ENCODE peak calls at places on chromosomes 1 and 21, in four cellular contexts. One of them, this sample, is unnamed.
A peak's percentile ranks its signal among the peaks of the same experiment; 100 is the strongest.

GRCh38 chr1:181099152-181100014 is 10.9 kb downstream of the IER5 start:
- DNase-seq in HepG2: no peak
- DNase-seq in GM12878: peak; percentile 95
- DNase-seq in K562: no peak
- DNase-seq in this sample: no peak

GRCh38 chr1:234230414-234230862 is 142.8 kb upstream of the COA6 start:
- DNase-seq in HepG2: no peak
- DNase-seq in GM12878: no peak
- DNase-seq in K562: no peak
- DNase-seq in this sample: no peak

GRCh38 chr1:48003741-48004503 is 6.7 kb upstream of the TRABD2B start:
- DNase-seq in HepG2: no peak
- DNase-seq in GM12878: no peak
- DNase-seq in K562: no peak
- DNase-seq in this sample: no peak

GRCh38 chr1:200248541-200248940 is 161.3 kb downstream of the ZNF281 start:
- DNase-seq in HepG2: no peak
- DNase-seq in GM12878: no peak
- DNase-seq in K562: no peak
- DNase-seq in this sample: no peak

GRCh38 chr1:162847839-162848453 is 13.0 kb downstream of the CCDC190 start:
- DNase-seq in HepG2: peak; percentile 62
- DNase-seq in GM12878: no peak
- DNase-seq in K562: peak; percentile 87
- DNase-seq in this sample: peak; percentile 86

GRCh38 chr1:177471244-177471643 is 300.5 kb downstream of the BRINP2 start:
- DNase-seq in HepG2: no peak
- DNase-seq in GM12878: no peak
- DNase-seq in K562: no peak
- DNase-seq in this sample: no peak

GRCh38 chr1:111615874-111616715 is 3.5 kb upstream of the RAP1A start:
- DNase-seq in HepG2: no peak
- DNase-seq in GM12878: peak; percentile 91
- DNase-seq in K562: no peak
- DNase-seq in this sample: no peak

GRCh38 chr1:13662498-13662897 is 37.5 kb upstream of the PRDM2 start:
- DNase-seq in HepG2: no peak
- DNase-seq in GM12878: no peak
- DNase-seq in K562: no peak
- DNase-seq in this sample: no peak

GRCh38 chr1:218345673-218346390 is 696 bp downstream of the TGFB2 start:
- DNase-seq in HepG2: peak; percentile 7
- DNase-seq in GM12878: no peak
- DNase-seq in K562: peak; percentile 63
- DNase-seq in this sample: peak; percentile 58

DNA sequence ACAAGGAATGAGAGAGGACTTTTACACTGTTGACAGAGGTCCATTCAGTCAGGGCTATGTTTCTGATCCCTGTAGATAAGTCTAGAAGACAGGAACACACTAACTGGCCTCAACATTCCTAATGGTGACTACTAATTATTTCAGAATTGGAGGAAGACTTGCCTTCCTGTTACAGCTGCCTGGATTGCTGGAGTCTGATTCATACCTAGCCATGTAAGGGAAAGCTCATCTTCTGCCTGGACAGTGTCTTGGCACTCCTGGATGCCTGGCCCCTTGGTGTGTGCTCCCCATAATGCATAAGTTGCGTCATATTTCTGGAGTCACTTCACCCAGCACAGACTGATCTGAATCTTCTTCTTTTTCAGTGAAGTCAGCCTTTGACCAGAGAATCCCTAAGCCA is 326.0 kb upstream of the RUNX1 start:
- DNase-seq in HepG2: no peak
- DNase-seq in GM12878: no peak
- DNase-seq in K562: no peak
- DNase-seq in this sample: no peak
- TF ChIP-seq ETV6 in HepG2: no peak
- TF ChIP-seq ETV6 in GM12878: no peak
- TF ChIP-seq ETV6 in K562: no peak
- TF ChIP-seq ETV6 in this sample: no peak

DNA sequence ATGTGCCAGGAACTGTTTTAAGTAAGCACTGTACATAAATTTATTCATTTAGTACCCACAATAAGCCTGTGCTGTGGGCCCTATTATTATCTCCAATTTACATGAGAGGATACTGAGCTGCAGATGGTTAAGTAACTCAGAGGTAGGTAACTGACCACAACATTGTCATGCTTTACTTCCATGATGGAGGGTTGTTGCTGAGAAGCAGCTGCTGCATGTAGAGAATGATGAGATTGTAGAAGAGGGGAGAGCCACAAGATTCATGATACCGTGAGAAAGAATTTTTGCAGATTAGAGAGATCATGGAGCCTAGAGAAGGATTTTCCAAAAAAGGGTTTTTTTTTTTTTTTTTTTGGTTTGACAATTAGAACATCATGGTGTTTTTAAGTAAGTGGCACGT is 313.1 kb downstream of the PTBP2 start:
- DNase-seq in HepG2: no peak
- DNase-seq in GM12878: no peak
- DNase-seq in K562: no peak
- DNase-seq in this sample: no peak
- TF ChIP-seq TCF7 in HepG2: no peak
- TF ChIP-seq TCF7 in GM12878: no peak
- TF ChIP-seq TCF7 in K562: no peak
- TF ChIP-seq TCF7 in this sample: no peak

GRCh38 chr1:202697038-202697437 is 13.2 kb downstream of the SYT2 start:
- DNase-seq in HepG2: peak; percentile 56
- DNase-seq in GM12878: no peak
- DNase-seq in K562: peak; percentile 13
- DNase-seq in this sample: peak; percentile 32
- TF ChIP-seq NR2C2 in HepG2: no peak
- TF ChIP-seq NR2C2 in GM12878: no peak
- TF ChIP-seq NR2C2 in K562: no peak
- TF ChIP-seq NR2C2 in this sample: no peak

DNA sequence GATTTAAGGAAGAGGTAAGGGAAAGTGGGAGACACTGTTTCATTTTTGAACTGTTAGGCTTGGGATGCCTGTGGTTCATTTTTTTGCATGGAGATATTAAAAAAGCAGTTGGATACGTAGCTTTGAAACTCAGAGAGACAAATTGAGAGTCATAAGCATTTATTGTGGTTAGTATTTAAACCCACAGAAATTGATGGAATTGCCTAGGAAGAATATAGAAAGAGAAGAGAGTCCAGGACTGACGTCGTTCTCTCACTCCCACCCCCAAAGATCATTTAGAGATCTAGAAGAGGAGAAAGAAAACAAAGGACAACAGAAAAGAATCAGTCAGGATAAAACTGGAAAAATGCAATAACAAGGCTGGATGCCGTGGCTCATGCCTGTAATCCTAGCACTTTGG is 73.2 kb upstream of the BMP8A start:
- DNase-seq in HepG2: no peak
- DNase-seq in GM12878: no peak
- DNase-seq in K562: no peak
- DNase-seq in this sample: no peak
- TF ChIP-seq ETV6 in HepG2: no peak
- TF ChIP-seq ETV6 in GM12878: no peak
- TF ChIP-seq ETV6 in K562: no peak
- TF ChIP-seq ETV6 in this sample: no peak

GRCh38 chr1:192061556-192061955 is 96.7 kb upstream of the RGS18 start:
- DNase-seq in HepG2: no peak
- DNase-seq in GM12878: no peak
- DNase-seq in K562: peak; percentile 6
- DNase-seq in this sample: no peak
- TF ChIP-seq TCF7 in HepG2: no peak
- TF ChIP-seq TCF7 in GM12878: no peak
- TF ChIP-seq TCF7 in K562: no peak
- TF ChIP-seq TCF7 in this sample: no peak

DNA sequence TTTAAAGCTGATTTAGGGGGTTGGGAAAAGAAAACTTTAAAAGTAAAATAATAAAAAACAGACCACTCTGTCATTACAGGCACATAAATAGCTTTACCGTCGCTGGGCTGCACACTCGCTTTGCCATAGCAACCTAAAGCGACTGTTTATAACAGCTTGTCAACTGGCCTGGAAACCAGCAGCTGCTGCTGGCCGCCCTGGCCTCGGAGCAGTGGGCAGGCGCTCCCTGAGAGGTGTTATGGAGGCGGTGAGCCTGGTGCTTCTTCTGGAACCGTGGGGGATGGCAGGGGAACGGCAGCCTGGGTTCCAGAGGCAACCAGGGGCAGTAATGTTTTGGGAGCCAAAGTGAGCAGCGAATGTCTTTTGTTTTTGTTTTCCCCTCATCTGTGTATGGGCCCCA is 45.7 kb downstream of the ATP2B4 start:
- DNase-seq in HepG2: no peak
- DNase-seq in GM12878: no peak
- DNase-seq in K562: no peak
- DNase-seq in this sample: no peak
- TF ChIP-seq NR2C2 in HepG2: no peak
- TF ChIP-seq NR2C2 in GM12878: no peak
- TF ChIP-seq NR2C2 in K562: no peak
- TF ChIP-seq NR2C2 in this sample: no peak

GRCh38 chr1:117511273-117511672 is 94.6 kb upstream of the TENT5C start:
- DNase-seq in HepG2: no peak
- DNase-seq in GM12878: no peak
- DNase-seq in K562: no peak
- DNase-seq in this sample: no peak

DNA sequence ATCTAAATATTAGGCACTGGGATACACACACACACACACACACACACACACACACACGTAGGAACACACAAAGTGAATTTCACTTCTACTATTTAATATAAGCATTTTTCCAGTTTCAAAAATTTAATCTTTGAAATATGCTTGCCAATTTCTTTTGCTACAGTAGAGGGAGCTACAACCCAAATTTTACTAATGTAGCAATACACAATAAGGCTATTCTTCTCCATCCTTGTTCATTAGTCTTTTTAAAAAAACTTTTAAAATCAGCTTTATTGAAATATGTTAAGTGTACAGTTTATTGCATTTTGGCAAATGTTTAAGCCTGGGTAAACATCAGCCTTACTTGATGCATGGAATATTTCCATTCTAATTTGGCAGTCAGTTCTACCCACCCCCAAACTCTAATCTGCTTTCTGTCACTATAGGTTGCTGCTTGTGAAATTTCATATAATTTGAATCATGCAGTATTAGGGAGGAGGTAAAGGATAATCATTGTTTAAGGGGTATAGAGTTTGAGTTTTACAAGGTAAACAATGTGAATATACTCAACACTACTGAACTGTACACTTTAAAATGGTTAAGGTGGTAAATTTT is 93.0 kb upstream of the TENT5C start:
- DNase-seq in HepG2: no peak
- DNase-seq in GM12878: no peak
- DNase-seq in K562: peak; percentile 29
- DNase-seq in this sample: no peak
- TF ChIP-seq ETV6 in HepG2: no peak
- TF ChIP-seq ETV6 in GM12878: no peak
- TF ChIP-seq ETV6 in K562: no peak
- TF ChIP-seq ETV6 in this sample: no peak